ENCODE peak calls at places on chromosomes 1 and 21, in five cellular contexts. Y, P, J, G and N are unnamed samples.
A peak's percentile ranks its signal among the peaks of the same experiment; 100 is the strongest.

GRCh38 chr1:202860744-202861419 is 28.1 kb downstream of the RABIF start:
- DNase-seq in Y (peak; percentile 57), P (peak; percentile 85), J (no peak), G (peak; percentile 83), N (peak; percentile 38)

GRCh38 chr21:15725949-15726348 is 3.8 kb upstream of the USP25 start:
- DNase-seq in Y (no peak), P (no peak), J (no peak), G (no peak), N (no peak)

GRCh38 chr1:2042830-2043773 is 7.1 kb upstream of the PRKCZ start:
- DNase-seq in Y (no peak), P (no peak), J (no peak), G (peak; percentile 20), N (no peak)

GRCh38 chr21:43716376-43717165 is 2.4 kb upstream of the PDXK start:
- DNase-seq in Y (no peak), P (no peak), J (peak; percentile 79), G (no peak), N (no peak)

GRCh38 chr1:70745199-70745598 is 302.4 kb downstream of the PTGER3 start:
- DNase-seq in Y (no peak), P (no peak), J (no peak), G (peak; percentile 14), N (peak; percentile 4)

GRCh38 chr1:172149377-172149776 is 271.1 kb upstream of the C1orf105 start:
- DNase-seq in Y (no peak), P (no peak), J (no peak), G (no peak), N (no peak)

GRCh38 chr1:231701306-231701705 is 74.7 kb downstream of the DISC1 start:
- DNase-seq in Y (no peak), P (no peak), J (no peak), G (no peak), N (no peak)

GRCh38 chr1:181593042-181593441 is 109.7 kb downstream of the CACNA1E start:
- DNase-seq in Y (no peak), P (no peak), J (no peak), G (no peak), N (no peak)

GRCh38 chr1:220462756-220463155 is 65.2 kb upstream of the MARK1 start:
- DNase-seq in Y (no peak), P (peak; percentile 69), J (no peak), G (no peak), N (no peak)

GRCh38 chr1:210438928-210439841 is 110.5 kb downstream of the HHAT start:
- DNase-seq in Y (no peak), P (no peak), J (no peak), G (no peak), N (no peak)

GRCh38 chr1:40663324-40664166 is 1.9 kb downstream of the RIMS3 start:
- DNase-seq in Y (no peak), P (no peak), J (no peak), G (no peak), N (no peak)

GRCh38 chr1:53062731-53063591 is 948 bp downstream of the PODN start:
- DNase-seq in Y (no peak), P (peak; percentile 74), J (no peak), G (no peak), N (no peak)

GRCh38 chr1:25456502-25456901 is 25.8 kb downstream of the MACO1 start:
- DNase-seq in Y (no peak), P (no peak), J (no peak), G (no peak), N (no peak)

GRCh38 chr1:226690460-226690982 is 48.6 kb downstream of the ITPKB start:
- DNase-seq in Y (no peak), P (no peak), J (no peak), G (no peak), N (no peak)

GRCh38 chr1:11740258-11741192 is 4.6 kb downstream of the AGTRAP start:
- DNase-seq in Y (peak; percentile 57), P (no peak), J (no peak), G (no peak), N (no peak)

GRCh38 chr1:200172311-200172710 is 144.8 kb downstream of the NR5A2 start:
- DNase-seq in Y (no peak), P (no peak), J (no peak), G (no peak), N (no peak)

GRCh38 chr1:3139451-3139852 is 70.4 kb downstream of the PRDM16 start:
- DNase-seq in Y (no peak), P (no peak), J (no peak), G (no peak), N (no peak)

GRCh38 chr1:193614817-193615216 is 428.4 kb upstream of the B3GALT2 start:
- DNase-seq in Y (no peak), P (no peak), J (peak; percentile 2), G (no peak), N (peak; percentile 37)

GRCh38 chr1:244815600-244816099 is 19.8 kb upstream of the COX20 start:
- DNase-seq in Y (no peak), P (no peak), J (peak; percentile 30), G (no peak), N (no peak)

GRCh38 chr1:208218237-208219097 is 25.7 kb downstream of the PLXNA2 start:
- DNase-seq in Y (no peak), P (no peak), J (no peak), G (no peak), N (no peak)

GRCh38 chr1:215794151-215794550 is 227.0 kb downstream of the KCTD3 start:
- DNase-seq in Y (no peak), P (no peak), J (no peak), G (no peak), N (no peak)

GRCh38 chr1:55727010-55727409 is 511.8 kb upstream of the USP24 start:
- DNase-seq in Y (no peak), P (no peak), J (no peak), G (no peak), N (no peak)

GRCh38 chr1:60915441-60915840 is 166.9 kb upstream of the NFIA start:
- DNase-seq in Y (no peak), P (no peak), J (no peak), G (no peak), N (no peak)

GRCh38 chr1:228646717-228647522 is 88.4 kb upstream of the RHOU start:
- DNase-seq in Y (no peak), P (peak; percentile 66), J (no peak), G (peak; percentile 48), N (no peak)

GRCh38 chr1:220789532-220790147 is 2.9 kb downstream of the MTARC1 start:
- DNase-seq in Y (no peak), P (no peak), J (no peak), G (peak; percentile 27), N (no peak)

GRCh38 chr1:46342084-46342656 is 1.6 kb downstream of the NSUN4 start:
- DNase-seq in Y (peak; percentile 39), P (no peak), J (peak; percentile 56), G (no peak), N (no peak)

GRCh38 chr1:29719253-29719652 is 482.9 kb downstream of the PTPRU start:
- DNase-seq in Y (no peak), P (no peak), J (no peak), G (no peak), N (no peak)

GRCh38 chr1:81976539-81976938 is 175.8 kb downstream of the ADGRL2 start:
- DNase-seq in Y (no peak), P (no peak), J (no peak), G (no peak), N (no peak)

GRCh38 chr1:72282271-72282656 is at the start of gene NEGR1:
- DNase-seq in Y (no peak), P (peak; percentile 61), J (no peak), G (no peak), N (no peak)
- TF ChIP-seq CEBPB in Y (no peak), P (no peak), J (no peak), G (no peak), N (no peak)

GRCh38 chr1:10578070-10578469 is 103.3 kb downstream of the PEX14 start:
- DNase-seq in Y (no peak), P (no peak), J (no peak), G (no peak), N (no peak)

GRCh38 chr1:10569531-10569930 is 94.8 kb downstream of the PEX14 start:
- DNase-seq in Y (no peak), P (no peak), J (no peak), G (no peak), N (no peak)

GRCh38 chr1:10575616-10576015 is 100.9 kb downstream of the PEX14 start:
- DNase-seq in Y (no peak), P (no peak), J (no peak), G (no peak), N (peak; percentile 13)

DNA sequence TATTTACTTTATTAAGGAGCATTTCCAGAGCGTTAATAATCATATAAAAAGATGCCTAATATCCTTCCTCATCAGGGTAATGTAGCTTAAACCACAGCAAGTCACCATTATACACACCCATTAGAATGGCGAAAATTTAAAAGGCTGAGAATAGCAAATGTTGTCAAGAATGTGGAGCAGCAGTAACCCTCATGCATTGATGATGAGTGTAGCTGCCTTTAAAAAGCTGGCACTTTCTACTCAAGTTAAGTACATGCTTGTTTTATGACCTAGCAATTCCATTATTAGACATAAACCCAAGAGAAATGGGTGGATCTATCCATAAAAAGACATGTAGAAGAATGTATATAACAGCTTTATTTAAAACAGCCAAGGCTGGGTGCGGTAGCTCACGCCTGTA is 98.7 kb downstream of the PEX14 start:
- DNase-seq in Y (no peak), P (no peak), J (no peak), G (no peak), N (no peak)
- TF ChIP-seq JUND in Y (no peak), P (no peak), J (no peak), G (no peak), N (no peak)

DNA sequence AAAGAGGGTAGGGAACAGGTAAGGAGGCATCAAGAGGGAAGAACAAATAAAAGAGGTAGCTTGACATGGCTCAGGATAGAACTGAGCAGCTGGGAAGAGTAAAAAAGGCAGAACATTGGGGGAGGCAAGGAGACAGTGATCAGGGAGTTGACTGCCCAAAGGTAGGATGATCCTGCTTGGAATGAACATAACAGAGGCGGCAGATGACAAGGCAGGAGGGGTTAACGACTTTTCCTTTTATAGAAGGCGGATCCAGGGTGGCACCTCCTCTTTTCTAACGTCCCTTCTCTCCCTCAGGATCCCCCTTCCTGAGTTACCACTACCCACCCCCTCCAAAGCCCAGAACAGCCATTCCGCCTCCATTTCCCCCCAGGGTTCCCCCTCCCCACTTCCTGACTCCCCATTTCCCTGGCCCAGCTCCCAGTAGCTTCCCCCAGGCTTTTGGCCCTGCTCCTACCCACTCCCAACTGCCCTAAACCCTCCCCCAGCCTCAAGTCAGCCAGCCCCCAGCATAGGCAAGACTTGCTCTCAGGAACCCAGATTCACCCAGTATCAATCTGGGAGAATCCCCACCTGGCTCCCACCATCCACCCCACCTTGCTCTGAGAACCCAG is 759 bp upstream of the ADAMTS4 start:
- DNase-seq in Y (no peak), P (no peak), J (no peak), G (no peak), N (no peak)
- TF ChIP-seq CEBPB in Y (no peak), P (no peak), J (no peak), G (no peak), N (no peak)

GRCh38 chr1:44276006-44276405 is 62.7 kb downstream of the DMAP1 start:
- DNase-seq in Y (no peak), P (no peak), J (no peak), G (no peak), N (no peak)
- TF ChIP-seq JUND in Y (no peak), P (no peak), J (no peak), G (no peak), N (no peak)